ENCODE peak calls at places on chromosome 2, in seven cellular contexts. S is sigmoid colon, A is GM23248, D is pancreas, N is endothelial cell, G is iris pigment epithelial cell, X is AG04450. P is an unnamed sample.
A peak's percentile ranks its signal among the peaks of the same experiment; 100 is the strongest.

GRCh38 chr2:237122214-237122666 is 36.6 kb downstream of the COPS8 start:
- DNase-seq in S (peak; percentile 87), A (peak; percentile 92), D (no peak), N (peak; percentile 78), G (peak; percentile 78), X (peak; percentile 54), P (peak; percentile 82)

GRCh38 chr2:7034313-7034712 is 117.1 kb downstream of the RNF144A start:
- DNase-seq in S (peak; percentile 64), A (peak; percentile 12), D (peak; percentile 89), N (no peak), G (no peak), X (no peak), P (peak; percentile 31)

GRCh38 chr2:72146357-72147302 is 1.0 kb downstream of the CYP26B1 start:
- DNase-seq in S (peak; percentile 62), A (no peak), D (no peak), N (peak; percentile 6), G (no peak), X (no peak), P (no peak)

GRCh38 chr2:120293123-120293990 is 40.7 kb downstream of the RALB start:
- DNase-seq in S (no peak), A (no peak), D (no peak), N (no peak), G (no peak), X (no peak), P (no peak)

GRCh38 chr2:237156857-237157550 is 71.3 kb downstream of the COPS8 start:
- DNase-seq in S (no peak), A (peak; percentile 38), D (no peak), N (no peak), G (no peak), X (no peak), P (no peak)

GRCh38 chr2:100320547-100321180 is 1.6 kb downstream of the LONRF2 start:
- DNase-seq in S (no peak), A (no peak), D (no peak), N (no peak), G (no peak), X (no peak), P (no peak)

GRCh38 chr2:181465686-181466375 is 8.6 kb downstream of the ITGA4 start:
- DNase-seq in S (no peak), A (peak; percentile 86), D (no peak), N (no peak), G (peak; percentile 82), X (no peak), P (peak; percentile 80)

GRCh38 chr2:38075436-38076249 is at the start of gene CYP1B1:
- DNase-seq in S (peak; percentile 75), A (peak; percentile 61), D (no peak), N (no peak), G (peak; percentile 77), X (no peak), P (peak; percentile 55)

GRCh38 chr2:56583796-56584313 is 400.1 kb downstream of the CCDC85A start:
- DNase-seq in S (no peak), A (no peak), D (no peak), N (no peak), G (no peak), X (no peak), P (no peak)

GRCh38 chr2:27322766-27323591 is at the start of gene MPV17:
- DNase-seq in S (peak; percentile 97), A (peak; percentile 98), D (peak; percentile 94), N (peak; percentile 79), G (peak; percentile 94), X (peak; percentile 78), P (peak; percentile 97)